ENCODE peak calls at places on chromosome 1, in four cellular contexts. One of them, this sample, is unnamed.
A peak's percentile ranks its signal among the peaks of the same experiment; 100 is the strongest.

GRCh38 chr1:245765241-245766000 is 610.6 kb downstream of the KIF26B start:
- DNase-seq in HL-60: no peak
- DNase-seq in GM12878: no peak
- DNase-seq in K562: no peak
- DNase-seq in this sample: no peak

GRCh38 chr1:112974646-112975045 is 18.6 kb upstream of the SLC16A1 start:
- DNase-seq in HL-60: no peak
- DNase-seq in GM12878: no peak
- DNase-seq in K562: no peak
- DNase-seq in this sample: no peak

GRCh38 chr1:238318294-238318908 is 427.7 kb upstream of the ZP4 start:
- DNase-seq in HL-60: no peak
- DNase-seq in GM12878: no peak
- DNase-seq in K562: no peak
- DNase-seq in this sample: no peak

GRCh38 chr1:94772230-94772641 is 47.9 kb upstream of the SLC44A3 start:
- DNase-seq in HL-60: no peak
- DNase-seq in GM12878: no peak
- DNase-seq in K562: no peak
- DNase-seq in this sample: no peak

GRCh38 chr1:67674260-67675011 is 10.6 kb upstream of the GADD45A start:
- DNase-seq in HL-60: no peak
- DNase-seq in GM12878: no peak
- DNase-seq in K562: no peak
- DNase-seq in this sample: no peak

GRCh38 chr1:152513081-152513480 is 1.2 kb upstream of the CRCT1 start:
- DNase-seq in HL-60: no peak
- DNase-seq in GM12878: no peak
- DNase-seq in K562: no peak
- DNase-seq in this sample: no peak

GRCh38 chr1:17759114-17759513 is 4.0 kb downstream of the ACTL8 start:
- DNase-seq in HL-60: peak; percentile 60
- DNase-seq in GM12878: no peak
- DNase-seq in K562: peak; percentile 45
- DNase-seq in this sample: no peak

GRCh38 chr1:1119272-1119890 is 3.5 kb upstream of the C1orf159 start:
- DNase-seq in HL-60: no peak
- DNase-seq in GM12878: no peak
- DNase-seq in K562: no peak
- DNase-seq in this sample: no peak

GRCh38 chr1:7121622-7121988 is 336.4 kb downstream of the CAMTA1 start:
- DNase-seq in HL-60: no peak
- DNase-seq in GM12878: no peak
- DNase-seq in K562: no peak
- DNase-seq in this sample: no peak

GRCh38 chr1:109928591-109929111 is 18.0 kb downstream of the CSF1 start:
- DNase-seq in HL-60: no peak
- DNase-seq in GM12878: no peak
- DNase-seq in K562: no peak
- DNase-seq in this sample: no peak

GRCh38 chr1:171226757-171227370 is 21.4 kb upstream of the FMO1 start:
- DNase-seq in HL-60: peak; percentile 42
- DNase-seq in GM12878: peak; percentile 11
- DNase-seq in K562: peak; percentile 47
- DNase-seq in this sample: peak; percentile 15

GRCh38 chr1:36765785-36766300 is 268.5 kb downstream of the GRIK3 start:
- DNase-seq in HL-60: no peak
- DNase-seq in GM12878: no peak
- DNase-seq in K562: no peak
- DNase-seq in this sample: no peak

GRCh38 chr1:101188311-101188710 is 48.5 kb upstream of the S1PR1 start:
- DNase-seq in HL-60: no peak
- DNase-seq in GM12878: no peak
- DNase-seq in K562: no peak
- DNase-seq in this sample: no peak

GRCh38 chr1:92834617-92835016 is 2.8 kb downstream of the RPL5 start:
- DNase-seq in HL-60: no peak
- DNase-seq in GM12878: no peak
- DNase-seq in K562: no peak
- DNase-seq in this sample: no peak

GRCh38 chr1:178284059-178284458 is 190.2 kb downstream of the RASAL2 start:
- DNase-seq in HL-60: peak; percentile 65
- DNase-seq in GM12878: no peak
- DNase-seq in K562: no peak
- DNase-seq in this sample: no peak

GRCh38 chr1:109398343-109399225 is 866 bp upstream of the SORT1 start:
- DNase-seq in HL-60: no peak
- DNase-seq in GM12878: no peak
- DNase-seq in K562: no peak
- DNase-seq in this sample: no peak

GRCh38 chr1:26689504-26689903 is 6.3 kb upstream of the ARID1A start:
- DNase-seq in HL-60: no peak
- DNase-seq in GM12878: no peak
- DNase-seq in K562: no peak
- DNase-seq in this sample: no peak

GRCh38 chr1:26692793-26693490 is 2.9 kb upstream of the ARID1A start:
- DNase-seq in HL-60: peak; percentile 98
- DNase-seq in GM12878: peak; percentile 94
- DNase-seq in K562: peak; percentile 94
- DNase-seq in this sample: peak; percentile 71

GRCh38 chr1:26690576-26691031 is 5.2 kb upstream of the ARID1A start:
- DNase-seq in HL-60: no peak
- DNase-seq in GM12878: no peak
- DNase-seq in K562: peak; percentile 26
- DNase-seq in this sample: no peak

GRCh38 chr1:26692211-26692792 is 3.5 kb upstream of the ARID1A start:
- DNase-seq in HL-60: peak; percentile 97
- DNase-seq in GM12878: peak; percentile 78
- DNase-seq in K562: peak; percentile 84
- DNase-seq in this sample: no peak

DNA sequence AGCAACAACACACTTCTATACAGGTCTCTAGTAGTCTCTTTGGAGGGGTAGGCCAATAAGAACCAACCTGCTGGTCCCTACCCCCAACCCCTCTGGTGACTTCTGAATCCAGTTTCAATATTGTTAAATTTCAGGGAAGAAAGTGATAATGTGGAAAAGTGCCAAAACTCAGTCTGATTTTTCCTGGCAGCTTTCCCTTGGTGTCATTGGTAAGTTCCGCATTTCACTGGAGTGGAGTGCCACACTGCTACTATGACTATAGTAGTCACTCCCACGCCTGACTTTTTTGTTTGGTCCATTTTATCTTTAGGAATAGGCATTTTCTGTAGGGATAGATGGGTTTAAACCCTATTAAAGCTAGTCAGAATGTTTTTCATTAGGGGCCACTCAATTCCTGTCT is 5.7 kb upstream of the ARID1A start:
- DNase-seq in HL-60: peak; percentile 58
- DNase-seq in GM12878: no peak
- DNase-seq in K562: peak; percentile 51
- DNase-seq in this sample: no peak
- TF ChIP-seq SPI1 in HL-60: no peak
- TF ChIP-seq SPI1 in GM12878: no peak
- TF ChIP-seq SPI1 in K562: no peak
- TF ChIP-seq SPI1 in this sample: no peak

GRCh38 chr1:38431669-38432376 is 385.2 kb upstream of the POU3F1 start:
- DNase-seq in HL-60: no peak
- DNase-seq in GM12878: no peak
- DNase-seq in K562: no peak
- DNase-seq in this sample: no peak
- TF ChIP-seq SPI1 in HL-60: no peak
- TF ChIP-seq SPI1 in GM12878: no peak
- TF ChIP-seq SPI1 in K562: no peak
- TF ChIP-seq SPI1 in this sample: no peak

DNA sequence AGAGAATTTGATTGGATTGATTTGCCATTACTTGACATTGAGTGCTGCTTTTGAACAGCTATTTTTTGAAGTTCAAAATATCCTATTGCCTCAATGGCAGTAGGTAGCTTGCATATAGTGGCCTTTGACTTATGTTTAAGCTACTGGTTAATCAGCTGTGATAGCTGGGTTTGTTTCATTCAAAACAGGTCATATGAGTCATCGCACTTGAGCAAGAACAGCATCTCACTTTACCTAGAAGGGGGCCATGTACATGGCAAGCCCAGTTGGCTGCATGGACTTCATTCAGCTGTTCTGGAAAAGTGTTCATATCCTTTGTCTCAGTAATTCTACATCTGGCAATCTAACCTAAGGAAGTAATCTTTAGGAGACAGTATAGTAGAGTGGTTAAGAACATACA is 29.0 kb upstream of the ARID1A start:
- DNase-seq in HL-60: no peak
- DNase-seq in GM12878: no peak
- DNase-seq in K562: no peak
- DNase-seq in this sample: no peak
- TF ChIP-seq SPI1 in HL-60: no peak
- TF ChIP-seq SPI1 in GM12878: no peak
- TF ChIP-seq SPI1 in K562: no peak
- TF ChIP-seq SPI1 in this sample: no peak

GRCh38 chr1:179305450-179305849 is 11.9 kb downstream of the SOAT1 start:
- DNase-seq in HL-60: no peak
- DNase-seq in GM12878: no peak
- DNase-seq in K562: no peak
- DNase-seq in this sample: no peak

GRCh38 chr1:179300112-179300511 is 6.5 kb downstream of the SOAT1 start:
- DNase-seq in HL-60: no peak
- DNase-seq in GM12878: no peak
- DNase-seq in K562: no peak
- DNase-seq in this sample: no peak

GRCh38 chr1:179298952-179299351 is 5.4 kb downstream of the SOAT1 start:
- DNase-seq in HL-60: no peak
- DNase-seq in GM12878: peak; percentile 40
- DNase-seq in K562: no peak
- DNase-seq in this sample: peak; percentile 27

GRCh38 chr1:179302076-179302475 is 8.5 kb downstream of the SOAT1 start:
- DNase-seq in HL-60: no peak
- DNase-seq in GM12878: no peak
- DNase-seq in K562: no peak
- DNase-seq in this sample: no peak

DNA sequence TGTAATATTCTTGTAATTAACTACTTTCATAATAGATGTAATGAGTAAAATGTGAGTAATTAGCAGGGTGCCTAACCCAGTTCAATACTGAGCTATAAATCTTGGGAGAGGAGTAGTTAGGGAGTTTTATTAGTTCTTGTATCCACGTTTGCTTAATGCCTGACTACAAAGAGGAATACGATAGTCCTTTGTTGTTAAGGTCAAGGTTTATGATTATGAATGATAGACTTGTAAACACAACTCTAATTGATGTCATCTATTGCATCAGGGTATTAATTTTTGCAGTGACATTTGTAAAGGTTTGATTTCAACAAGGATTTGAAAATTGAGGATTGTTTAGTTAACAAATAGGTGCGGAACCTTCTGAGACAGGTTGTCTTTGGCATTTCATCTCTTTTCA is 9.6 kb downstream of the SOAT1 start:
- DNase-seq in HL-60: no peak
- DNase-seq in GM12878: no peak
- DNase-seq in K562: no peak
- DNase-seq in this sample: no peak
- TF ChIP-seq SPI1 in HL-60: no peak
- TF ChIP-seq SPI1 in GM12878: no peak
- TF ChIP-seq SPI1 in K562: no peak
- TF ChIP-seq SPI1 in this sample: no peak

GRCh38 chr1:12344611-12345299 is 114.9 kb downstream of the VPS13D start:
- DNase-seq in HL-60: peak; percentile 83
- DNase-seq in GM12878: peak; percentile 31
- DNase-seq in K562: no peak
- DNase-seq in this sample: no peak
- TF ChIP-seq SPI1 in HL-60: peak; percentile 80
- TF ChIP-seq SPI1 in GM12878: peak; percentile 31
- TF ChIP-seq SPI1 in K562: no peak
- TF ChIP-seq SPI1 in this sample: peak; percentile 28

GRCh38 chr1:48499211-48499610 is 27.2 kb upstream of the SPATA6 start:
- DNase-seq in HL-60: no peak
- DNase-seq in GM12878: no peak
- DNase-seq in K562: no peak
- DNase-seq in this sample: no peak
- TF ChIP-seq SPI1 in HL-60: no peak
- TF ChIP-seq SPI1 in GM12878: no peak
- TF ChIP-seq SPI1 in K562: no peak
- TF ChIP-seq SPI1 in this sample: no peak